ENCODE peak calls at places on chromosomes 13 and 19, in six cellular contexts. One of them, this sample, is unnamed.

GRCh38 chr13:23552661-23553060 is 17.6 kb upstream of the TNFRSF19 start:
- DNase-seq in tibial nerve: no peak
- DNase-seq in stomach: no peak
- DNase-seq in cardiac muscle cell: no peak
- DNase-seq in ovary: no peak
- DNase-seq in MM.1S: no peak
- DNase-seq in this sample: no peak

GRCh38 chr13:112889351-112890290 is 79.4 kb upstream of the MCF2L start:
- DNase-seq in tibial nerve: no peak
- DNase-seq in stomach: no peak
- DNase-seq in cardiac muscle cell: no peak
- DNase-seq in ovary: no peak
- DNase-seq in MM.1S: no peak
- DNase-seq in this sample: no peak

GRCh38 chr13:100566543-100566942 is 22.0 kb downstream of the GGACT start:
- DNase-seq in tibial nerve: no peak
- DNase-seq in stomach: no peak
- DNase-seq in cardiac muscle cell: no peak
- DNase-seq in ovary: no peak
- DNase-seq in MM.1S: no peak
- DNase-seq in this sample: no peak

GRCh38 chr19:38690832-38691231 is 43.4 kb downstream of the ACTN4 start:
- DNase-seq in tibial nerve: no peak
- DNase-seq in stomach: no peak
- DNase-seq in cardiac muscle cell: no peak
- DNase-seq in ovary: no peak
- DNase-seq in MM.1S: no peak
- DNase-seq in this sample: no peak

GRCh38 chr19:5719274-5719960 is 529 bp downstream of the LONP1 start:
- DNase-seq in tibial nerve: no peak
- DNase-seq in stomach: no peak
- DNase-seq in cardiac muscle cell: peak; percentile 34
- DNase-seq in ovary: no peak
- DNase-seq in MM.1S: peak; percentile 35
- DNase-seq in this sample: peak; percentile 33

GRCh38 chr19:34596115-34596514 is 80.8 kb downstream of the SCGB2B2 start:
- DNase-seq in tibial nerve: no peak
- DNase-seq in stomach: no peak
- DNase-seq in cardiac muscle cell: no peak
- DNase-seq in ovary: no peak
- DNase-seq in MM.1S: no peak
- DNase-seq in this sample: no peak

GRCh38 chr13:64482373-64482772 is 2747.8 kb downstream of the PCDH9 start:
- DNase-seq in tibial nerve: no peak
- DNase-seq in stomach: no peak
- DNase-seq in cardiac muscle cell: no peak
- DNase-seq in ovary: no peak
- DNase-seq in MM.1S: no peak
- DNase-seq in this sample: no peak

GRCh38 chr13:39803156-39803555 is 147.7 kb downstream of the COG6 start:
- DNase-seq in tibial nerve: no peak
- DNase-seq in stomach: no peak
- DNase-seq in cardiac muscle cell: no peak
- DNase-seq in ovary: no peak
- DNase-seq in MM.1S: no peak
- DNase-seq in this sample: no peak

GRCh38 chr13:75294110-75294509 is 187.9 kb downstream of the TBC1D4 start:
- DNase-seq in tibial nerve: no peak
- DNase-seq in stomach: no peak
- DNase-seq in cardiac muscle cell: no peak
- DNase-seq in ovary: no peak
- DNase-seq in MM.1S: no peak
- DNase-seq in this sample: no peak

GRCh38 chr19:43700368-43701015 is 15.4 kb upstream of the IRGC start:
- DNase-seq in tibial nerve: peak; percentile 40
- DNase-seq in stomach: peak; percentile 40
- DNase-seq in cardiac muscle cell: no peak
- DNase-seq in ovary: peak; percentile 26
- DNase-seq in MM.1S: peak; percentile 14
- DNase-seq in this sample: no peak

GRCh38 chr13:66635526-66635925 is 594.6 kb downstream of the PCDH9 start:
- DNase-seq in tibial nerve: no peak
- DNase-seq in stomach: no peak
- DNase-seq in cardiac muscle cell: no peak
- DNase-seq in ovary: no peak
- DNase-seq in MM.1S: no peak
- DNase-seq in this sample: no peak

GRCh38 chr19:36003284-36003683 is 5.3 kb downstream of the SYNE4 start:
- DNase-seq in tibial nerve: no peak
- DNase-seq in stomach: no peak
- DNase-seq in cardiac muscle cell: no peak
- DNase-seq in ovary: no peak
- DNase-seq in MM.1S: no peak
- DNase-seq in this sample: no peak

GRCh38 chr19:13699786-13700185 is 64.5 kb upstream of the MRI1 start:
- DNase-seq in tibial nerve: no peak
- DNase-seq in stomach: no peak
- DNase-seq in cardiac muscle cell: no peak
- DNase-seq in ovary: no peak
- DNase-seq in MM.1S: no peak
- DNase-seq in this sample: no peak

GRCh38 chr13:32838985-32839384 is 177.2 kb upstream of the KL start:
- DNase-seq in tibial nerve: no peak
- DNase-seq in stomach: peak; percentile 43
- DNase-seq in cardiac muscle cell: no peak
- DNase-seq in ovary: no peak
- DNase-seq in MM.1S: peak; percentile 64
- DNase-seq in this sample: no peak

GRCh38 chr19:29292146-29292545 is 79.2 kb upstream of the UQCRFS1 start:
- DNase-seq in tibial nerve: no peak
- DNase-seq in stomach: no peak
- DNase-seq in cardiac muscle cell: no peak
- DNase-seq in ovary: no peak
- DNase-seq in MM.1S: no peak
- DNase-seq in this sample: no peak

GRCh38 chr13:52652980-52653303 is 306 bp downstream of the SUGT1 start:
- DNase-seq in tibial nerve: no peak
- DNase-seq in stomach: no peak
- DNase-seq in cardiac muscle cell: no peak
- DNase-seq in ovary: no peak
- DNase-seq in MM.1S: no peak
- DNase-seq in this sample: no peak

GRCh38 chr13:75327132-75327505 is 154.8 kb downstream of the TBC1D4 start:
- DNase-seq in tibial nerve: no peak
- DNase-seq in stomach: no peak
- DNase-seq in cardiac muscle cell: no peak
- DNase-seq in ovary: no peak
- DNase-seq in MM.1S: no peak
- DNase-seq in this sample: no peak

GRCh38 chr19:7701049-7701653 is 780 bp downstream of the FCER2 start:
- DNase-seq in tibial nerve: no peak
- DNase-seq in stomach: no peak
- DNase-seq in cardiac muscle cell: no peak
- DNase-seq in ovary: no peak
- DNase-seq in MM.1S: no peak
- DNase-seq in this sample: no peak

GRCh38 chr13:41054212-41054877 is 7.0 kb upstream of the WBP4 start:
- DNase-seq in tibial nerve: peak; percentile 69
- DNase-seq in stomach: no peak
- DNase-seq in cardiac muscle cell: peak; percentile 57
- DNase-seq in ovary: no peak
- DNase-seq in MM.1S: peak; percentile 58
- DNase-seq in this sample: no peak

DNA sequence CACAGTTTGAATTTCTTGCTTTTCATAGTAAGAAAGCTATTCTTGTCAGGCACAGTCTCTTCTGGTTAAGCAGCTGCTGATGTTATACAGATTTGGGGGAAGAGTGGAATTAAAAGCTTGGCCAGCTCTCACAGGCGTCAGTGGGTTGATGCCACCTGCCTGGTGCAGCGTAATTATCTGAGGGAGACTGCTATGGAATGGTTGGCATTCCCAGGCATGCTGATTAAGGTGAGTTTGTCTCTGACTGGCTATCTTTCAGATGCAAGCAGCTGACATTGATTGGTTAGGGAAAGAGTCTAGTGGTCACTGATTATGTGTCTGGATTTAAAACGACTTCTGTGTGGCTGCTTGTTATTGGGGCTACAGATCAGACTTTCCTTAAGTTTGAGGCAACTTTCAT is 948.4 kb downstream of the UQCRFS1 start:
- DNase-seq in tibial nerve: no peak
- DNase-seq in stomach: no peak
- DNase-seq in cardiac muscle cell: peak; percentile 23
- DNase-seq in ovary: no peak
- DNase-seq in MM.1S: no peak
- DNase-seq in this sample: no peak
- H3K9me3 ChIP-seq in tibial nerve: no peaks in the 10 kb centered on the region
- H3K9me3 ChIP-seq in stomach: no peaks in the 10 kb centered on the region
- H3K9me3 ChIP-seq in cardiac muscle cell: no peaks in the 10 kb centered on the region
- H3K9me3 ChIP-seq in ovary: no peaks in the 10 kb centered on the region
- H3K9me3 ChIP-seq in MM.1S: no peaks in the 10 kb centered on the region
- H3K9me3 ChIP-seq in this sample: no peaks in the 10 kb centered on the region

GRCh38 chr13:19155321-19155861 is 26.2 kb downstream of the TUBA3C start:
- DNase-seq in tibial nerve: no peak
- DNase-seq in stomach: peak; percentile 23
- DNase-seq in cardiac muscle cell: no peak
- DNase-seq in ovary: no peak
- DNase-seq in MM.1S: peak; percentile 10
- DNase-seq in this sample: no peak

GRCh38 chr13:19151581-19152263 is 29.9 kb downstream of the TUBA3C start:
- DNase-seq in tibial nerve: no peak
- DNase-seq in stomach: no peak
- DNase-seq in cardiac muscle cell: no peak
- DNase-seq in ovary: no peak
- DNase-seq in MM.1S: no peak
- DNase-seq in this sample: no peak

GRCh38 chr13:19154843-19155242 is 26.8 kb downstream of the TUBA3C start:
- DNase-seq in tibial nerve: no peak
- DNase-seq in stomach: peak; percentile 20
- DNase-seq in cardiac muscle cell: no peak
- DNase-seq in ovary: no peak
- DNase-seq in MM.1S: no peak
- DNase-seq in this sample: no peak

GRCh38 chr13:19152403-19152802 is 29.2 kb downstream of the TUBA3C start:
- DNase-seq in tibial nerve: no peak
- DNase-seq in stomach: no peak
- DNase-seq in cardiac muscle cell: no peak
- DNase-seq in ovary: no peak
- DNase-seq in MM.1S: no peak
- DNase-seq in this sample: no peak

GRCh38 chr13:19153782-19154450 is 27.7 kb downstream of the TUBA3C start:
- DNase-seq in tibial nerve: no peak
- DNase-seq in stomach: no peak
- DNase-seq in cardiac muscle cell: no peak
- DNase-seq in ovary: no peak
- DNase-seq in MM.1S: no peak
- DNase-seq in this sample: no peak
- H3K9me3 ChIP-seq in tibial nerve: no peaks in the 10 kb centered on the region
- H3K9me3 ChIP-seq in stomach: no peaks in the 10 kb centered on the region
- H3K9me3 ChIP-seq in cardiac muscle cell: no peaks in the 10 kb centered on the region
- H3K9me3 ChIP-seq in ovary: no peaks in the 10 kb centered on the region
- H3K9me3 ChIP-seq in MM.1S: no peaks in the 10 kb centered on the region
- H3K9me3 ChIP-seq in this sample: no peaks in the 10 kb centered on the region

GRCh38 chr19:32875428-32875827 is 5.9 kb upstream of the SLC7A9 start:
- DNase-seq in tibial nerve: no peak
- DNase-seq in stomach: no peak
- DNase-seq in cardiac muscle cell: no peak
- DNase-seq in ovary: no peak
- DNase-seq in MM.1S: no peak
- DNase-seq in this sample: no peak

GRCh38 chr19:32876236-32876918 is 6.8 kb upstream of the SLC7A9 start:
- DNase-seq in tibial nerve: no peak
- DNase-seq in stomach: peak; percentile 17
- DNase-seq in cardiac muscle cell: no peak
- DNase-seq in ovary: no peak
- DNase-seq in MM.1S: no peak
- DNase-seq in this sample: no peak

GRCh38 chr19:32872391-32872790 is 2.8 kb upstream of the SLC7A9 start:
- DNase-seq in tibial nerve: no peak
- DNase-seq in stomach: no peak
- DNase-seq in cardiac muscle cell: no peak
- DNase-seq in ovary: no peak
- DNase-seq in MM.1S: no peak
- DNase-seq in this sample: no peak

GRCh38 chr19:32873560-32873959 is 4.0 kb upstream of the SLC7A9 start:
- DNase-seq in tibial nerve: no peak
- DNase-seq in stomach: no peak
- DNase-seq in cardiac muscle cell: no peak
- DNase-seq in ovary: no peak
- DNase-seq in MM.1S: no peak
- DNase-seq in this sample: no peak

DNA sequence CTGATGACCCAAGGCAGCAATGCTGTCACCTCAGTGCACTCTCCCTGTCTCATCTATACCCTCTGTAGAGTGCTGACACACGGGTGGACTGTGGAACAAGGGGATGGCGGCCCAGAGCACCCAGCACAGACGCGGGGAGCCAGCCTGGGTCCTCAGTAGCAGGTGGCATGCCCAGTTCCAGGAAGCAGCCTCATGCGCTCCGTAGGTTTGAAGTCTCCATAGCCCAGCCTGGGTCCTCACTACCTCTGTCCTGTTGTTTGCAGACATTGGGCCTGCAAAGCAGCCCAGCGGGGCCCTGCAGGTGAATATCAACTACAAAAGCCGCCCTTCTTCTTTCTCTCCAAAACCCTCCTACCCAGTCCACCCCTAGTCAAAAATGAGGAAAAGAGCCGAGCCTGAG is 5.0 kb upstream of the SLC7A9 start:
- DNase-seq in tibial nerve: no peak
- DNase-seq in stomach: no peak
- DNase-seq in cardiac muscle cell: no peak
- DNase-seq in ovary: no peak
- DNase-seq in MM.1S: no peak
- DNase-seq in this sample: no peak
- H3K9me3 ChIP-seq in tibial nerve: no peaks in the 10 kb centered on the region
- H3K9me3 ChIP-seq in stomach: no peaks in the 10 kb centered on the region
- H3K9me3 ChIP-seq in cardiac muscle cell: no peaks in the 10 kb centered on the region
- H3K9me3 ChIP-seq in ovary: no peaks in the 10 kb centered on the region
- H3K9me3 ChIP-seq in MM.1S: no peaks in the 10 kb centered on the region
- H3K9me3 ChIP-seq in this sample: no peaks in the 10 kb centered on the region

DNA sequence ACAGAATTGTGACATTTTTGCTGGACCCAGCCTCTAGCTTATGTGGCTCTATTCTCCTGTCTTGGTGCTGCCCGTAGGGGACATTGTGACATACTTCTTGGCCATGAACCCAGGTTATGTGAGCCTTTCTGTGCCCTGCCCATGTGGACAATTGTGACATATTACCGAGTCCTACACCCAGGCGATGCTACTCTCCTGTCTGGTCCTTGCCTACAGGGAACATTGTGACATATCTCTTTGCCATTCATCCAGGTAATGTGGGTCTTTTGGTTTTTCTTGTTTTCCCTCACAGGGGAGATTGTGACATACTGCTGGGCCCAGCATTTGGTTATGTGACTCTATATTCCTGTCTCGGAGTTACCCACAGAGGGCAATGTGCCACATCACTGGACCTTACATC is 71.5 kb upstream of the ZNF43 start:
- DNase-seq in tibial nerve: no peak
- DNase-seq in stomach: no peak
- DNase-seq in cardiac muscle cell: no peak
- DNase-seq in ovary: no peak
- DNase-seq in MM.1S: no peak
- DNase-seq in this sample: no peak
- H3K9me3 ChIP-seq in tibial nerve: no peaks in the 10 kb centered on the region
- H3K9me3 ChIP-seq in stomach: no peaks in the 10 kb centered on the region
- H3K9me3 ChIP-seq in cardiac muscle cell: no peaks in the 10 kb centered on the region
- H3K9me3 ChIP-seq in ovary: no peaks in the 10 kb centered on the region
- H3K9me3 ChIP-seq in MM.1S: no peaks in the 10 kb centered on the region
- H3K9me3 ChIP-seq in this sample: peaks cover 2% of the 10 kb centered on the region